ENCODE peak calls at places on chromosome 12, in five cellular contexts. W, C, R, D and S are unnamed samples.

GRCh38 chr12:108561852-108562347 is 496 bp upstream of the ISCU start:
- DNase-seq in W (no peak), C (no peak), R (no peak), D (no peak), S (no peak)

GRCh38 chr12:107634530-107634929 is 51.1 kb upstream of the PWP1 start:
- DNase-seq in W (no peak), C (no peak), R (no peak), D (no peak), S (no peak)

GRCh38 chr12:113246478-113247122 is 25.3 kb downstream of the TPCN1 start:
- DNase-seq in W (no peak), C (peak; percentile 38), R (no peak), D (no peak), S (no peak)

GRCh38 chr12:127750076-127750840 is 516.7 kb upstream of the TMEM132C start:
- DNase-seq in W (no peak), C (no peak), R (no peak), D (no peak), S (no peak)

GRCh38 chr12:64675795-64676194 is 65.5 kb downstream of the RASSF3 start:
- DNase-seq in W (peak; percentile 78), C (no peak), R (no peak), D (no peak), S (peak; percentile 87)

GRCh38 chr12:132286912-132287311 is 42.5 kb downstream of the GALNT9 start:
- DNase-seq in W (peak; percentile 70), C (no peak), R (no peak), D (peak; percentile 47), S (no peak)

GRCh38 chr12:132062481-132062880 is 81.6 kb downstream of the DDX51 start:
- DNase-seq in W (no peak), C (no peak), R (no peak), D (no peak), S (no peak)

GRCh38 chr12:97752129-97752528 is 289.5 kb downstream of the RMST start:
- DNase-seq in W (no peak), C (no peak), R (no peak), D (no peak), S (no peak)

GRCh38 chr12:108807996-108808725 is 49.2 kb downstream of the SSH1 start:
- DNase-seq in W (no peak), C (no peak), R (no peak), D (no peak), S (no peak)

DNA sequence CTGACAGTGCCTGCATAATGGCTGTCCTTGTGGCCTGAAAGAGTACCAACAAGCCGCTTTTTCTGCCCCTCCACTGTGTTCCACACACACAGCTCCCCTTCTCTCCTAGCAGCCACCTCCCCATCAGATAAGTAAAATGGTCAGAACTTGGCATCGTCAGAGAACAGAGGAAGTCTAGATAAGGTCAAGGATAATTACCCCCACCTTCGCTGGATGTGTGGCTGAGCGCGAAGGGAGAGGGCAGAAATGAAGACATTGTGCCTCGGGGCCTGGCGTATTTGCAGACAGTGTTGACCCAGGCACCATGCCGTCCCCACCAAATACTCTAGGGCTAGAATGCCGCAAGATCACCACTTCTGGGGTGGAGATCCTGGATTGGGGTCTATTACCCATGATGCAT is 30.6 kb downstream of the FBXO21 start:
- DNase-seq in W (no peak), C (no peak), R (no peak), D (no peak), S (no peak)
- TF ChIP-seq CTCF in W (no peak), C (no peak), R (no peak), D (no peak), S (no peak)

DNA sequence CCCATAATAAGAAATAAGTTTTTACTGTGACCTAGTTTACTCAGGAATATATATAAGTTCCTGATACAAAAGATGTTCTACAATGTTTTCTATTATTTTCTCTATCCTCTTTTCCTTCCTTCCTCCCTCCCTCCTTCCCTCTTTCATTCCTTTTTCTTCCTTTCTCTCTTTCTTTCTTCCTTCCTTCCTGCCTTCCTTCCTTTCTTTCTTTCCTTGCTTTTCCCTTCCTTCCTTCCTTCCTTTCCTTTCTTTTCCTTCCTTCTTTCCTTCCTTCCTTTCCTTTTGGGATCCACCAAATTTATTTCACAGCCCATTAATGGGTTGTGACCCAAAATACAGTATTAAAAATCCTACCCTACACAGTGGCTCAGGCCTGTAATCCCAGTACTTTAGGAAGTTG is 3.9 kb upstream of the VDR start:
- DNase-seq in W (no peak), C (no peak), R (no peak), D (no peak), S (no peak)
- H3K27ac ChIP-seq in W (no peak overlapping the region), C (no peak overlapping the region), R (no peak overlapping the region), D (no peak overlapping the region), S (no peak overlapping the region)

GRCh38 chr12:25960176-25960575 is 1.7 kb downstream of the RASSF8 start:
- DNase-seq in W (peak; percentile 33), C (peak; percentile 28), R (no peak), D (no peak), S (no peak)
- TF ChIP-seq CTCF in W (no peak), C (peak; percentile 32), R (peak; percentile 14), D (no peak), S (no peak)

GRCh38 chr12:128863957-128864356 is 10.7 kb downstream of the GLT1D1 start:
- DNase-seq in W (no peak), C (no peak), R (peak; percentile 37), D (no peak), S (no peak)
- H3K27ac ChIP-seq in W (no peak overlapping the region), C (no peak overlapping the region), R (no peak overlapping the region), D (no peak overlapping the region), S (no peak overlapping the region)

GRCh38 chr12:16189849-16190248 is 87.6 kb downstream of the SLC15A5 start:
- DNase-seq in W (peak; percentile 73), C (peak; percentile 28), R (no peak), D (no peak), S (no peak)
- TF ChIP-seq CTCF in W (peak; percentile 64), C (peak; percentile 43), R (peak; percentile 12), D (peak; percentile 17), S (no peak)

GRCh38 chr12:15532364-15532977 is 210.2 kb downstream of the PTPRO start:
- DNase-seq in W (peak; percentile 73), C (peak; percentile 77), R (no peak), D (peak; percentile 54), S (no peak)

GRCh38 chr12:15534870-15535269 is 212.6 kb downstream of the PTPRO start:
- DNase-seq in W (no peak), C (peak; percentile 18), R (no peak), D (no peak), S (no peak)

GRCh38 chr12:15536446-15536845 is 214.1 kb downstream of the PTPRO start:
- DNase-seq in W (no peak), C (no peak), R (no peak), D (no peak), S (no peak)

GRCh38 chr12:15535287-15535895 is 213.1 kb downstream of the PTPRO start:
- DNase-seq in W (no peak), C (no peak), R (no peak), D (no peak), S (no peak)

DNA sequence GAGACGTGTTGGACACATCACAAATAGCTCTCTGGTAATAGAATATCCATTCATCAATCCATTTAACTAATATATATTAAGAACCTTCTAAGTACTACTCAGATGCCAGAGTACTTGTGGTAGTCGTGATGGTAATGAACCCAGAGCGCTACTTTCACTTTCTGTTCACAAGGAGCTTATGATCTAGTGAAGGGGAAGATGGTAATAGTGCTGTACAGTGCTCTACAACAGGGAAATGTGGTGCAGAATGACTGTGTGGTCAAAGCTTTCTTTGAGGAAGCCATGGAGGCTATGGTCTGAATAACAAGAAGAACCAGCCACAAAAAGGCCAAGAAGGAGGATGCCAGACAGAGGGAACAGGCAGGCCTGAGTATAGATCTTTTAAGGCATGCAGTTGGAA is 212.0 kb downstream of the PTPRO start:
- DNase-seq in W (no peak), C (peak; percentile 47), R (no peak), D (no peak), S (no peak)
- H3K27ac ChIP-seq in W (no peak overlapping the region), C (peak overlapping the region; percentile 81), R (peak overlapping the region; percentile 61), D (no peak overlapping the region), S (peak overlapping the region; percentile 82)